ENCODE peak calls at places on chromosome 7, in nine cellular contexts. I is progenitor cell of endocrine pancreas; P is endothelial cell; D is MM.1S; O is CD8-positive, alpha-beta T cell; Y is tibial nerve; B is RWPE1; H is left ventricle myocardium inferior; G is astrocyte of the spinal cord. U is an unnamed sample.

GRCh38 chr7:138460649-138461607 is 869 bp downstream of the TRIM24 start:
- DNase-seq in P (peak), I (peak), H (peak), Y (no peak), D (peak), O (peak), G (peak), B (peak), U (peak)

GRCh38 chr7:127530148-127530547 is 55.2 kb downstream of the GCC1 start:
- DNase-seq in B (no peak), Y (no peak), I (no peak), D (no peak), O (no peak), P (no peak), G (no peak), H (no peak), U (no peak)

GRCh38 chr7:152511736-152512135 is 75.9 kb upstream of the KMT2C start:
- DNase-seq in H (no peak), D (no peak), I (no peak), B (no peak), G (no peak), O (no peak), Y (no peak), P (no peak), U (no peak)

GRCh38 chr7:112510032-112510742 is 29.4 kb downstream of the LSMEM1 start:
- DNase-seq in O (no peak), Y (no peak), G (peak), H (no peak), B (no peak), I (no peak), P (no peak), D (no peak), U (no peak)

GRCh38 chr7:80039255-80039884 is 95.3 kb upstream of the GNAI1 start:
- DNase-seq in H (no peak), P (no peak), I (no peak), B (no peak), D (no peak), Y (no peak), G (no peak), O (no peak), U (no peak)

GRCh38 chr7:64872351-64872750 is 30.7 kb upstream of the ZNF273 start:
- DNase-seq in D (no peak), B (no peak), P (no peak), O (no peak), G (no peak), I (no peak), Y (peak), H (no peak), U (peak)

GRCh38 chr7:30184804-30185487 is 50.2 kb downstream of the MTURN start:
- DNase-seq in P (no peak), D (no peak), H (peak), B (no peak), I (no peak), Y (no peak), O (no peak), G (no peak), U (no peak)

GRCh38 chr7:154409703-154410311 is 357.6 kb downstream of the DPP6 start:
- DNase-seq in P (peak), O (no peak), H (no peak), G (peak), D (peak), Y (no peak), I (peak), B (no peak), U (no peak)

GRCh38 chr7:146670532-146670931 is 553.9 kb downstream of the CNTNAP2 start:
- DNase-seq in G (no peak), I (no peak), O (no peak), P (no peak), Y (no peak), B (no peak), D (no peak), H (no peak), U (no peak)

GRCh38 chr7:131145026-131145425 is 182.7 kb upstream of the MKLN1 start:
- DNase-seq in G (peak), P (no peak), D (no peak), Y (no peak), I (no peak), O (no peak), H (no peak), B (peak), U (no peak)

GRCh38 chr7:97167176-97167575 is 49.7 kb downstream of the SDHAF3 start:
- DNase-seq in G (no peak), Y (no peak), D (no peak), I (no peak), B (no peak), O (no peak), H (no peak), P (no peak), U (no peak)

GRCh38 chr7:102439963-102440795 is 6.8 kb downstream of the ORAI2 start:
- DNase-seq in P (no peak), O (no peak), H (peak), Y (no peak), D (no peak), I (no peak), G (peak), B (peak), U (no peak)

GRCh38 chr7:84911077-84911476 is 275.8 kb downstream of the SEMA3D start:
- DNase-seq in D (no peak), Y (no peak), G (no peak), O (no peak), B (no peak), P (no peak), I (no peak), H (no peak), U (no peak)

GRCh38 chr7:139075871-139076686 is 33.4 kb downstream of the ZC3HAV1 start:
- DNase-seq in G (no peak), P (no peak), B (no peak), Y (no peak), I (no peak), H (no peak), D (no peak), O (no peak), U (no peak)

GRCh38 chr7:24158976-24159375 is 125.0 kb upstream of the NPY start:
- DNase-seq in P (no peak), Y (no peak), O (no peak), D (no peak), I (no peak), H (no peak), G (peak), B (no peak), U (no peak)

GRCh38 chr7:97971120-97971989 is 18.6 kb downstream of the OCM2 start:
- DNase-seq in D (peak), Y (no peak), H (no peak), G (peak), B (peak), P (no peak), I (no peak), O (no peak), U (no peak)

GRCh38 chr7:129299889-129300288 is 75.1 kb downstream of the AHCYL2 start:
- DNase-seq in G (no peak), B (no peak), O (no peak), I (no peak), P (no peak), D (no peak), Y (no peak), H (no peak), U (no peak)

GRCh38 chr7:13742719-13743640 is 246.5 kb downstream of the ETV1 start:
- DNase-seq in Y (peak), P (peak), D (peak), H (no peak), B (peak), O (no peak), I (no peak), G (peak), U (no peak)

GRCh38 chr7:129777993-129778769 is 166.7 kb downstream of the NRF1 start:
- DNase-seq in B (no peak), P (no peak), Y (no peak), D (no peak), O (no peak), H (no peak), G (no peak), I (no peak), U (no peak)

GRCh38 chr7:90715067-90715466 is 118.9 kb downstream of the CDK14 start:
- DNase-seq in H (no peak), I (no peak), O (no peak), Y (no peak), B (no peak), P (no peak), D (peak), G (no peak), U (no peak)

GRCh38 chr7:96388166-96388565 is 66.3 kb upstream of the SLC25A13 start:
- DNase-seq in O (no peak), I (no peak), D (no peak), Y (no peak), G (peak), B (peak), H (no peak), P (no peak), U (no peak)

GRCh38 chr7:123787227-123788007 is 38.6 kb upstream of the WASL start:
- DNase-seq in G (no peak), I (no peak), O (no peak), B (no peak), Y (no peak), P (no peak), H (no peak), D (no peak), U (no peak)

GRCh38 chr7:148916186-148916585 is 32.1 kb upstream of the EZH2 start:
- DNase-seq in G (peak), I (no peak), D (no peak), B (no peak), H (no peak), P (no peak), Y (no peak), O (no peak), U (no peak)

GRCh38 chr7:151242181-151243044 is 6.1 kb downstream of the SMARCD3 start:
- DNase-seq in H (no peak), D (no peak), G (no peak), Y (no peak), I (no peak), O (no peak), P (no peak), B (no peak), U (no peak)

GRCh38 chr7:91103365-91103764 is 160.9 kb upstream of the FZD1 start:
- DNase-seq in I (no peak), O (no peak), G (no peak), B (no peak), Y (no peak), D (no peak), H (no peak), P (no peak), U (no peak)

GRCh38 chr7:154242709-154243108 is 190.5 kb downstream of the DPP6 start:
- DNase-seq in G (no peak), D (no peak), O (no peak), Y (no peak), I (no peak), B (no peak), H (no peak), P (no peak), U (no peak)

GRCh38 chr7:81819861-81820260 is 50.0 kb upstream of the HGF start:
- DNase-seq in P (no peak), B (no peak), Y (no peak), I (no peak), G (no peak), H (no peak), D (no peak), O (no peak), U (no peak)

GRCh38 chr7:117401293-117402002 is 25.8 kb downstream of the ASZ1 start:
- DNase-seq in B (peak), G (no peak), D (no peak), O (no peak), I (no peak), H (no peak), P (peak), Y (no peak), U (no peak)

GRCh38 chr7:117395743-117396142 is 31.6 kb downstream of the ASZ1 start:
- DNase-seq in B (no peak), H (no peak), I (no peak), O (no peak), D (no peak), G (no peak), Y (no peak), P (no peak), U (no peak)

GRCh38 chr7:117403737-117404136 is 23.6 kb downstream of the ASZ1 start:
- DNase-seq in D (no peak), Y (no peak), B (no peak), I (no peak), O (no peak), P (no peak), G (no peak), H (no peak), U (no peak)

GRCh38 chr7:117402109-117402508 is 25.2 kb downstream of the ASZ1 start:
- DNase-seq in B (no peak), Y (no peak), P (no peak), O (no peak), I (no peak), D (no peak), G (no peak), H (no peak), U (no peak)

GRCh38 chr7:117399820-117400422 is 27.4 kb downstream of the ASZ1 start:
- DNase-seq in P (no peak), Y (no peak), I (no peak), H (no peak), B (peak), O (no peak), D (peak), G (no peak), U (no peak)
- TF ChIP-seq CTCF in P (peak), Y (peak), I (peak), H (peak), B (peak), O (no peak), D (peak), G (peak), U (no peak)

DNA sequence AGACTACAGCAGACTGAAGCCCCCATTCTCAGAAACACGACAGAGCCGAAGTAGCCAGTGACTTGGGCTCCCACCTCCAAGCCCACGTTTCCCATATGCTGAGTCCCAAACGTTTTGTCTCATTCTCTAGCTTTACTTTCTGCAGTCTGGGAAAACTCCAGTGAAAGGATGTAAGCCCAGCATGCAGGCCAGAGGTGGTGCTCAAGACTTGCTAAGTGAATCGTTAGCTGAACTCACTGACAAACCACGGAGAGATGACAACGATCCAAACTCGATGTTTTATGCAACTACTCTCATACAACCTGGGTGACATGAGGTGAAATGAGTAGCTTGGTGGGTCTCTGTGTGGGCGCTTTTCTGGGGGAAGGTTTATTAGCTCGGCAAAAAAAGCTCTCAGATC is 731.8 kb downstream of the SUGCT start:
- DNase-seq in I (no peak), D (no peak), H (no peak), O (no peak), Y (peak), G (peak), P (no peak), B (no peak), U (no peak)
- TF ChIP-seq CTCF in I (no peak), D (no peak), H (no peak), O (no peak), Y (no peak), G (peak), P (no peak), B (no peak), U (no peak)

GRCh38 chr7:6446977-6447588 is 671 bp downstream of the DAGLB start:
- DNase-seq in D (peak), O (peak), B (peak), P (peak), I (no peak), Y (peak), G (peak), H (peak), U (peak)

GRCh38 chr7:6442114-6442513 is 5.6 kb downstream of the DAGLB start:
- DNase-seq in D (no peak), G (peak), O (no peak), H (no peak), Y (no peak), I (no peak), B (no peak), P (no peak), U (no peak)

GRCh38 chr7:6440381-6440780 is 7.4 kb downstream of the DAGLB start:
- DNase-seq in O (no peak), D (no peak), Y (no peak), P (no peak), B (no peak), G (no peak), H (no peak), I (no peak), U (no peak)

GRCh38 chr7:6444516-6445269 is 3.1 kb downstream of the DAGLB start:
- DNase-seq in D (no peak), H (no peak), O (no peak), B (no peak), Y (no peak), I (no peak), P (no peak), G (no peak), U (no peak)

DNA sequence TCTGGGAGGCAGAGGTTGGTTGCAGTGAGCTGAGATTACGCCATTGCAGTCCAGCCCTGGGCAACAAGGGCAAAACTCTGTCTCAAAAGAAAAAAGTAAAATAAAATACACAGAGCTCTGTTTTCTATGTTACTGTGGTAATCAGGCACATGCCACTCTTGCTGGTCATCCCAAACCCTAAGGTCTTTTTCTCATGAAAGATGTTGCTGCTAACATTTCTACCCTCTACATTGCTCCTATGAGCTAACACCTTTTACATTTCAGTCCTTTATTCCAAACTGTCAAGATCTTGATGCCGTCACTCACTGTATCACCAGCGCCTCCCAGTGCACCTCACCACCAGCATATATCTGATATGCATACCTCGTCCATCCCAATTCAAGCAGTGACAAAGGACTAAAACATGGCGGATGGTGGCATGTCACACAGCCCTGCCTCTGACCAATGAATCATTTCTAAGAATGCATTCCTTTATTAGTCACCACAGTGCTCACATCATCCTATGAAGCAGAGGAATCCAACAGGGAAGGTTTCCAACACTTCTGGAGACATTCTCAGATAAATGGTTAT is 4.3 kb downstream of the DAGLB start:
- DNase-seq in O (no peak), G (peak), Y (no peak), H (no peak), B (peak), D (no peak), I (no peak), P (no peak), U (no peak)
- TF ChIP-seq CTCF in O (no peak), G (no peak), Y (no peak), H (no peak), B (no peak), D (no peak), I (no peak), P (no peak), U (no peak)

GRCh38 chr7:50828801-50829200 is 46.1 kb upstream of the GRB10 start:
- DNase-seq in G (no peak), O (no peak), I (no peak), Y (no peak), B (no peak), H (no peak), P (no peak), D (no peak), U (no peak)

GRCh38 chr7:50822716-50823115 is 40.0 kb upstream of the GRB10 start:
- DNase-seq in B (no peak), G (peak), O (no peak), D (no peak), I (no peak), P (no peak), H (no peak), Y (no peak), U (no peak)

GRCh38 chr7:50824882-50825281 is 42.2 kb upstream of the GRB10 start:
- DNase-seq in G (no peak), B (no peak), Y (no peak), I (no peak), O (no peak), H (no peak), P (no peak), D (no peak), U (no peak)

GRCh38 chr7:50827281-50827680 is 44.6 kb upstream of the GRB10 start:
- DNase-seq in B (no peak), O (no peak), D (no peak), G (no peak), H (no peak), Y (no peak), P (no peak), I (no peak), U (no peak)

DNA sequence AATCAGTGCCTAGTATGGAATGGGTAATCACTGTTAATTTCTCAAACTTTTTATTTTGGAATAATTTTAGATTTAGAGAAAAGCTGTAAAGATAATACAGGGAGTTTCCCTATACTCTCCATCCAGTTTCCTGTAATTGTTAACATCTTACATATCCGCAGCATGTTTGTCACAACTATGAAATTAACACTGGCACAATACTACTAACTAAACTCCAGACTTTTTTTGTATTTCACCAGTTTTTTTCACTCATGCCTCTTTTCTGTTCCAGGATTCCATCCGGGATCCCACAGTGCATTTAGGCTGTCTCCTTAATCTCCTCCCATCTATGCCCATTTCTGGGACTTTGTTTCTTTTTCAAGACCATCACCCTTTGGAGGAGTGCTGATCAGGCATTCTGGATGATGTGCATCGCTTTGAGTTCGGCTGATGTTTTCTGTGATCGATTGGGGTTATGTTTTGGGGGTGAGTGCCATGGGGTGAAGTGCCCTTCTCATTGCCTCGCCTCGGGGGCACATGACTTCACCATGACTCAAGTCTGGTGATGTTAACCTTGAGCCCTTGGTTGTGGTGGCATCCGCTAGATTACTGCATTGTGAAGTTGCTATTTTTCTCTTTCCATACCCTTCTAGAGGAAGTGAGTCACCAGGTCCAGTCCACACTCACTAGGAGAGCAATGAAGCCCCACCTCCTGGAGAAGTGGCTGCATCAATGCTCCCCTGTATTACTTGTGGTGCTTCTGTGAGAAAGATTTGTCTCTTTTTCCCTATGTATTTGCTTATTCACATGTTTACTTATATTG is 43.9 kb upstream of the GRB10 start:
- DNase-seq in H (no peak), B (peak), P (no peak), O (no peak), I (no peak), Y (no peak), D (no peak), G (peak), U (no peak)
- TF ChIP-seq CTCF in H (no peak), B (no peak), P (no peak), O (no peak), I (no peak), Y (no peak), D (no peak), G (peak), U (no peak)

DNA sequence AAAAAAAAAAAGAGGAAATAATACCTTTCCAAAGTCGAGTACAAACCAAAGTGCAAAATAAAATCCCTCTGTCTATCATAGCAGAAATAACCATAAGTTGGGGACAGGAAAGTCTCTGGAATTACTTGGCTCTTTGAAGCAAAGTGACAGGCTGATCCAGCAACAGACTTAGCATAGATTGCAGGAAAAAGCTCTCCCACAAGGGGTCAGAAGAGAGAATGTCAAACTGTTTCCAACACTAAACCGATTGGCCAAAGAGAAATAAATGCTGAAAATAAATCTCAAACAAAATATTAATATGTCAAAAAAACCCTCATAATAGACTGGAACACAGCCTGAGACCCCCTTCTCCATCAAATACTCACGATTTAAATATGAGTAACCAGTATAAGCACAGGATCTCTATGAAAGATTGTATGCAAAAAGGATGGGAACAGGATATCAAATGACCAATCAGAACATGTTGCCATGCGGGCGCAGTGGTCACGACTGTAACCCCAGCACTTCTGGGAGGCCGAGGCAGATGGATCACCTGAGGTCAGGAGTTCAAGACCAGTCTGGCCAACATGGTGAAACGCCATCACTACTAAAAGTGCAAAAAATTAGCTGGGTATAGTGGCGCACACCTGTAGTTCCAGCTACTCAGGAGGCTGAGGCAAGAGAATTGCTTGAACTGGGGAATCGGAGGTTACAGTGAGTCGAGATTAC is 1000.7 kb upstream of the LRRN3 start:
- DNase-seq in P (peak), H (no peak), I (no peak), B (no peak), O (no peak), G (peak), Y (no peak), D (peak), U (no peak)
- TF ChIP-seq CTCF in P (no peak), H (peak), I (peak), B (peak), O (peak), G (peak), Y (no peak), D (peak), U (no peak)

GRCh38 chr7:26843696-26844095 is 20.7 kb downstream of the SKAP2 start:
- DNase-seq in B (no peak), D (no peak), I (no peak), P (no peak), H (no peak), O (no peak), G (peak), Y (no peak), U (no peak)
- TF ChIP-seq CTCF in B (peak), D (no peak), I (peak), P (no peak), H (no peak), O (no peak), G (peak), Y (no peak), U (no peak)

U was measured in natural killer cell.